ENCODE peak calls at places on chromosomes 5 and 9, in five cellular contexts. One of them, this sample, is unnamed.

GRCh38 chr9:124457079-124457886 is 7.0 kb downstream of the ADGRD2 start:
- DNase-seq in fibroblast of pulmonary artery: no peak
- DNase-seq in activated CD4-positive, alpha-beta memory T cell treated with anti-CD3 and anti-CD28 coated beads, Interleukin-2, amount 10 ng/mL, durations not matched to agents 7 days and 5 days: no peak
- DNase-seq in DMS 273 treated with DMSO at 0.1 percent for 48 hours: no peak
- DNase-seq in mucosa of descending colon: no peak
- DNase-seq in this sample: no peak

GRCh38 chr9:37806271-37806670 is 5.7 kb downstream of the DCAF10 start:
- DNase-seq in fibroblast of pulmonary artery: no peak
- DNase-seq in mucosa of descending colon: no peak
- DNase-seq in activated CD4-positive, alpha-beta memory T cell treated with anti-CD3 and anti-CD28 coated beads, Interleukin-2, amount 10 ng/mL, durations not matched to agents 7 days and 5 days: no peak
- DNase-seq in DMS 273 treated with DMSO at 0.1 percent for 48 hours: no peak
- DNase-seq in this sample: no peak

GRCh38 chr5:59489551-59489950 is 404.0 kb downstream of the PDE4D start:
- DNase-seq in DMS 273 treated with DMSO at 0.1 percent for 48 hours: no peak
- DNase-seq in fibroblast of pulmonary artery: peak
- DNase-seq in mucosa of descending colon: no peak
- DNase-seq in activated CD4-positive, alpha-beta memory T cell treated with anti-CD3 and anti-CD28 coated beads, Interleukin-2, amount 10 ng/mL, durations not matched to agents 7 days and 5 days: no peak
- DNase-seq in this sample: peak

GRCh38 chr5:126723643-126724042 is 53.3 kb upstream of the LMNB1 start:
- DNase-seq in activated CD4-positive, alpha-beta memory T cell treated with anti-CD3 and anti-CD28 coated beads, Interleukin-2, amount 10 ng/mL, durations not matched to agents 7 days and 5 days: no peak
- DNase-seq in mucosa of descending colon: no peak
- DNase-seq in fibroblast of pulmonary artery: peak
- DNase-seq in DMS 273 treated with DMSO at 0.1 percent for 48 hours: no peak
- DNase-seq in this sample: no peak

GRCh38 chr9:132312426-132312825 is 42.4 kb downstream of the SETX start:
- DNase-seq in activated CD4-positive, alpha-beta memory T cell treated with anti-CD3 and anti-CD28 coated beads, Interleukin-2, amount 10 ng/mL, durations not matched to agents 7 days and 5 days: no peak
- DNase-seq in fibroblast of pulmonary artery: no peak
- DNase-seq in DMS 273 treated with DMSO at 0.1 percent for 48 hours: no peak
- DNase-seq in mucosa of descending colon: no peak
- DNase-seq in this sample: no peak

GRCh38 chr9:16561121-16561520 is 309.3 kb downstream of the BNC2 start:
- DNase-seq in DMS 273 treated with DMSO at 0.1 percent for 48 hours: no peak
- DNase-seq in activated CD4-positive, alpha-beta memory T cell treated with anti-CD3 and anti-CD28 coated beads, Interleukin-2, amount 10 ng/mL, durations not matched to agents 7 days and 5 days: no peak
- DNase-seq in mucosa of descending colon: no peak
- DNase-seq in fibroblast of pulmonary artery: peak
- DNase-seq in this sample: no peak

GRCh38 chr5:66967102-66967501 is 229.5 kb downstream of the CD180 start:
- DNase-seq in DMS 273 treated with DMSO at 0.1 percent for 48 hours: no peak
- DNase-seq in mucosa of descending colon: no peak
- DNase-seq in fibroblast of pulmonary artery: peak
- DNase-seq in activated CD4-positive, alpha-beta memory T cell treated with anti-CD3 and anti-CD28 coated beads, Interleukin-2, amount 10 ng/mL, durations not matched to agents 7 days and 5 days: no peak
- DNase-seq in this sample: no peak

GRCh38 chr5:138596105-138596987 is 21.1 kb upstream of the HSPA9 start:
- DNase-seq in DMS 273 treated with DMSO at 0.1 percent for 48 hours: no peak
- DNase-seq in fibroblast of pulmonary artery: no peak
- DNase-seq in mucosa of descending colon: no peak
- DNase-seq in activated CD4-positive, alpha-beta memory T cell treated with anti-CD3 and anti-CD28 coated beads, Interleukin-2, amount 10 ng/mL, durations not matched to agents 7 days and 5 days: no peak
- DNase-seq in this sample: no peak

GRCh38 chr5:89263846-89264245 is 380.9 kb upstream of the MEF2C start:
- DNase-seq in mucosa of descending colon: no peak
- DNase-seq in activated CD4-positive, alpha-beta memory T cell treated with anti-CD3 and anti-CD28 coated beads, Interleukin-2, amount 10 ng/mL, durations not matched to agents 7 days and 5 days: no peak
- DNase-seq in DMS 273 treated with DMSO at 0.1 percent for 48 hours: no peak
- DNase-seq in fibroblast of pulmonary artery: no peak
- DNase-seq in this sample: no peak

GRCh38 chr9:72924116-72924790 is 28.6 kb downstream of the ALDH1A1 start:
- DNase-seq in fibroblast of pulmonary artery: peak
- DNase-seq in mucosa of descending colon: no peak
- DNase-seq in activated CD4-positive, alpha-beta memory T cell treated with anti-CD3 and anti-CD28 coated beads, Interleukin-2, amount 10 ng/mL, durations not matched to agents 7 days and 5 days: no peak
- DNase-seq in DMS 273 treated with DMSO at 0.1 percent for 48 hours: no peak
- DNase-seq in this sample: no peak

GRCh38 chr9:90842984-90843383 is 41.4 kb downstream of the SYK start:
- DNase-seq in fibroblast of pulmonary artery: no peak
- DNase-seq in DMS 273 treated with DMSO at 0.1 percent for 48 hours: no peak
- DNase-seq in activated CD4-positive, alpha-beta memory T cell treated with anti-CD3 and anti-CD28 coated beads, Interleukin-2, amount 10 ng/mL, durations not matched to agents 7 days and 5 days: no peak
- DNase-seq in mucosa of descending colon: no peak
- DNase-seq in this sample: no peak

GRCh38 chr9:89786650-89787049 is 181.8 kb downstream of the GADD45G start:
- DNase-seq in activated CD4-positive, alpha-beta memory T cell treated with anti-CD3 and anti-CD28 coated beads, Interleukin-2, amount 10 ng/mL, durations not matched to agents 7 days and 5 days: no peak
- DNase-seq in mucosa of descending colon: no peak
- DNase-seq in fibroblast of pulmonary artery: peak
- DNase-seq in DMS 273 treated with DMSO at 0.1 percent for 48 hours: no peak
- DNase-seq in this sample: no peak

GRCh38 chr5:5699062-5699461 is 276.6 kb downstream of the ICE1 start:
- DNase-seq in activated CD4-positive, alpha-beta memory T cell treated with anti-CD3 and anti-CD28 coated beads, Interleukin-2, amount 10 ng/mL, durations not matched to agents 7 days and 5 days: no peak
- DNase-seq in mucosa of descending colon: no peak
- DNase-seq in fibroblast of pulmonary artery: no peak
- DNase-seq in DMS 273 treated with DMSO at 0.1 percent for 48 hours: no peak
- DNase-seq in this sample: no peak

GRCh38 chr5:54844905-54845566 is 140.4 kb downstream of the ESM1 start:
- DNase-seq in mucosa of descending colon: no peak
- DNase-seq in activated CD4-positive, alpha-beta memory T cell treated with anti-CD3 and anti-CD28 coated beads, Interleukin-2, amount 10 ng/mL, durations not matched to agents 7 days and 5 days: no peak
- DNase-seq in DMS 273 treated with DMSO at 0.1 percent for 48 hours: no peak
- DNase-seq in fibroblast of pulmonary artery: peak
- DNase-seq in this sample: peak

GRCh38 chr5:66891184-66891925 is 295.2 kb downstream of the MAST4 start:
- DNase-seq in activated CD4-positive, alpha-beta memory T cell treated with anti-CD3 and anti-CD28 coated beads, Interleukin-2, amount 10 ng/mL, durations not matched to agents 7 days and 5 days: no peak
- DNase-seq in fibroblast of pulmonary artery: peak
- DNase-seq in DMS 273 treated with DMSO at 0.1 percent for 48 hours: no peak
- DNase-seq in mucosa of descending colon: no peak
- DNase-seq in this sample: no peak

GRCh38 chr5:180135128-180135955 is 63.8 kb upstream of the RNF130 start:
- DNase-seq in mucosa of descending colon: no peak
- DNase-seq in fibroblast of pulmonary artery: peak
- DNase-seq in activated CD4-positive, alpha-beta memory T cell treated with anti-CD3 and anti-CD28 coated beads, Interleukin-2, amount 10 ng/mL, durations not matched to agents 7 days and 5 days: peak
- DNase-seq in DMS 273 treated with DMSO at 0.1 percent for 48 hours: no peak
- DNase-seq in this sample: peak

GRCh38 chr5:91126448-91126847 is 256.7 kb downstream of the ARRDC3 start:
- DNase-seq in mucosa of descending colon: no peak
- DNase-seq in DMS 273 treated with DMSO at 0.1 percent for 48 hours: no peak
- DNase-seq in activated CD4-positive, alpha-beta memory T cell treated with anti-CD3 and anti-CD28 coated beads, Interleukin-2, amount 10 ng/mL, durations not matched to agents 7 days and 5 days: no peak
- DNase-seq in fibroblast of pulmonary artery: peak
- DNase-seq in this sample: no peak

GRCh38 chr5:57191163-57191562 is 17.3 kb downstream of the GPBP1 start:
- DNase-seq in mucosa of descending colon: no peak
- DNase-seq in activated CD4-positive, alpha-beta memory T cell treated with anti-CD3 and anti-CD28 coated beads, Interleukin-2, amount 10 ng/mL, durations not matched to agents 7 days and 5 days: no peak
- DNase-seq in fibroblast of pulmonary artery: no peak
- DNase-seq in DMS 273 treated with DMSO at 0.1 percent for 48 hours: no peak
- DNase-seq in this sample: no peak

GRCh38 chr9:7591501-7591900 is 208.1 kb downstream of the DMAC1 start:
- DNase-seq in mucosa of descending colon: no peak
- DNase-seq in fibroblast of pulmonary artery: no peak
- DNase-seq in DMS 273 treated with DMSO at 0.1 percent for 48 hours: no peak
- DNase-seq in activated CD4-positive, alpha-beta memory T cell treated with anti-CD3 and anti-CD28 coated beads, Interleukin-2, amount 10 ng/mL, durations not matched to agents 7 days and 5 days: no peak
- DNase-seq in this sample: no peak

GRCh38 chr5:178544166-178544834 is 45.9 kb downstream of the COL23A1 start:
- DNase-seq in fibroblast of pulmonary artery: no peak
- DNase-seq in activated CD4-positive, alpha-beta memory T cell treated with anti-CD3 and anti-CD28 coated beads, Interleukin-2, amount 10 ng/mL, durations not matched to agents 7 days and 5 days: no peak
- DNase-seq in DMS 273 treated with DMSO at 0.1 percent for 48 hours: no peak
- DNase-seq in mucosa of descending colon: no peak
- DNase-seq in this sample: no peak